ENCODE peak calls at places on chromosomes 11 and 22, in ten cellular contexts. A, B, F, Y, K, N, P, O, Z and M are unnamed samples.
A peak's percentile ranks its signal among the peaks of the same experiment; 100 is the strongest.

GRCh38 chr22:27299181-27300085 is 502.1 kb downstream of the MN1 start:
- DNase-seq in N (no peak), F (no peak), K (no peak), P (no peak), B (no peak), Z (peak; percentile 39), O (no peak), A (no peak), Y (peak; percentile 40), M (no peak)

GRCh38 chr11:128789497-128790080 is 77.5 kb downstream of the KCNJ1 start:
- DNase-seq in B (no peak), K (no peak), P (no peak), Y (peak; percentile 58), O (no peak), N (no peak), Z (no peak), A (no peak), F (peak; percentile 27), M (peak; percentile 49)

GRCh38 chr11:60887531-60887930 is 18.9 kb downstream of the PRPF19 start:
- DNase-seq in O (no peak), K (no peak), P (no peak), B (peak; percentile 69), A (no peak), Z (peak; percentile 52), F (peak; percentile 77), N (peak; percentile 67), Y (peak; percentile 75), M (peak; percentile 73)

GRCh38 chr11:57777969-57778317 is 16.3 kb downstream of the CTNND1 start:
- DNase-seq in Y (peak; percentile 46), A (no peak), N (peak; percentile 50), Z (no peak), K (no peak), P (no peak), F (peak; percentile 60), B (no peak), O (no peak), M (peak; percentile 55)

GRCh38 chr11:1669546-1670218 is 27.3 kb upstream of the KRTAP5-6 start:
- DNase-seq in A (no peak), K (no peak), O (no peak), N (no peak), B (no peak), Y (no peak), Z (no peak), P (no peak), F (no peak), M (peak; percentile 8)

GRCh38 chr11:14183973-14184372 is 175.0 kb downstream of the RRAS2 start:
- DNase-seq in K (no peak), Y (no peak), Z (no peak), A (no peak), F (no peak), B (peak; percentile 18), P (no peak), O (no peak), N (no peak), M (no peak)

GRCh38 chr11:62439785-62440602 is 21.2 kb downstream of the SCGB1A1 start:
- DNase-seq in P (peak; percentile 85), N (no peak), K (peak; percentile 59), O (no peak), F (peak; percentile 38), Y (peak; percentile 71), B (peak; percentile 75), A (no peak), Z (no peak), M (peak; percentile 74)

GRCh38 chr22:46072030-46072881 is 78.1 kb upstream of the PPARA start:
- DNase-seq in Z (no peak), K (peak; percentile 83), F (peak; percentile 54), O (no peak), A (peak; percentile 90), B (peak; percentile 42), Y (peak; percentile 70), N (peak; percentile 89), P (no peak), M (peak; percentile 54)

GRCh38 chr11:133966924-133967598 is 10.3 kb upstream of the IGSF9B start:
- DNase-seq in O (no peak), Y (peak; percentile 14), N (peak; percentile 59), F (no peak), B (no peak), P (no peak), K (peak; percentile 76), A (peak; percentile 89), Z (no peak), M (no peak)

GRCh38 chr11:133966147-133966546 is 9.4 kb upstream of the IGSF9B start:
- DNase-seq in N (no peak), O (no peak), B (no peak), Z (no peak), A (no peak), K (no peak), F (no peak), P (no peak), Y (no peak), M (no peak)

GRCh38 chr11:133969072-133969471 is 12.3 kb upstream of the IGSF9B start:
- DNase-seq in O (no peak), Y (no peak), P (no peak), K (no peak), F (no peak), N (no peak), A (no peak), Z (no peak), B (no peak), M (no peak)

GRCh38 chr11:133968300-133968699 is 11.5 kb upstream of the IGSF9B start:
- DNase-seq in O (no peak), P (no peak), Z (no peak), F (no peak), K (no peak), N (no peak), B (no peak), Y (no peak), A (no peak), M (no peak)

DNA sequence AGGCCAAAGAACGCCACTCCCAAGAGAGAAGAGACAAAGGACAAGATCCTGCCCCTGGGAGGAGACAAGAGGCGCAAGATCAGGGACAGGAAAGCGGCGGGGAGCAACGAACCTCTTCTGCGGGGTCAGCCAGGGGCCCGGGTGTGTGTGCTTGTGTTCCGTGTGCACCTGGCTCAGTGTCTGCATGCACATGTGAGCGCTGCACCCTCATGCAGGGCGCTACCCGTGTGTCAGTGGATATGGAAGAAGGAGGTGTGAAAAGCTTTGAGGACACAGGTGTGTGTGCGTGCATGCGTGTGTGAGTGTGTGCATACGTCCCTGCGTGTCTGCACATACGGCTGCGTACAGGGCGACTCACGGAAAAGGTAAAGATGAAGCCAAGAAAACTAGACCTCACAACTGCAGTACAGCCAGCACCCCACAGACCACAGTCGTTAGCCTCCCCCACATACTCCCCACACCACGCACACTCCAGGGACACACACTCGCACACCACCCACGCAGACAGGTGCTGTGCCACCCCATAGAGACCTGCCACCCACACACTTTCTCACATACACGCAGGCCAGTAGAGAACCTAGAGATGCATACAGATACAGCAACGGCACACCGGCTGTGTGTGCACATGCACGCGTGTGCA is 11.0 kb upstream of the IGSF9B start:
- DNase-seq in A (no peak), Y (no peak), B (no peak), Z (no peak), F (no peak), P (no peak), N (no peak), K (no peak), O (no peak), M (no peak)
- H3K4me3 ChIP-seq in A (no peak overlapping the region), Y (no peak overlapping the region), B (no peak overlapping the region), Z (no peak overlapping the region), F (no peak overlapping the region), P (peak overlapping the region; percentile 6), N (no peak overlapping the region), K (peak overlapping the region; percentile 27), O (no peak overlapping the region), M (no peak overlapping the region)

DNA sequence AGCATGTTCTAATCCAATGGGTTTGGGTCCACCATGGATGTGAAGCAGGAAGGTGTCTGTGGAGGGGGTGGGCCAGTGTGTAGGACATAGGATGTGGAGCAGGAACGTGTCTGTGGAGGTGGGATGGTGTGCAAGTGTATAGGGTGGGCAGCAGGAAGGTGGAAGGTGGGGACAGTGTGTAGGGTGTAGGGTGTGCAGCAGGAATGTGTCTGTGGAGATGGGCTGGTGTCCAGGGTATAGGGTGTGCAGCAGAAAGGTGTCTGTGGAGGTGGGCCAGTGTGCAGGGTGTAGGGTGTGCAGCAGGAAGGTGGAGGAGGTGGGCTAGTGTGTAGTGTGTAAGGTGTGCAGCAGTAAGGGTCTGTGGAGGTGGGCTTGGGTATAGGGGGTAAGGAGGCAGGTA is 1068.0 kb downstream of the NTM start:
- DNase-seq in F (no peak), O (no peak), A (no peak), Y (no peak), K (no peak), Z (no peak), B (no peak), P (no peak), N (no peak), M (no peak)
- TF ChIP-seq CTCF in F (no peak), O (no peak), A (no peak), Y (no peak), K (no peak), Z (no peak), B (no peak), P (no peak), N (no peak), M (no peak)

GRCh38 chr22:36198482-36198881 is 3.1 kb downstream of the APOL4 start:
- DNase-seq in Y (no peak), O (no peak), Z (no peak), K (no peak), P (no peak), A (no peak), N (no peak), F (no peak), B (no peak), M (no peak)

GRCh38 chr22:36197601-36198146 is 3.9 kb downstream of the APOL4 start:
- DNase-seq in A (no peak), Z (no peak), B (no peak), N (no peak), O (no peak), F (no peak), P (no peak), K (no peak), Y (no peak), M (no peak)

GRCh38 chr22:36196254-36197064 is 5.2 kb downstream of the APOL4 start:
- DNase-seq in P (no peak), K (no peak), N (no peak), Z (no peak), O (no peak), A (no peak), B (no peak), F (no peak), Y (no peak), M (no peak)

GRCh38 chr22:36198936-36199616 is 2.5 kb downstream of the APOL4 start:
- DNase-seq in O (no peak), A (no peak), Y (no peak), B (no peak), N (no peak), F (no peak), K (no peak), P (no peak), Z (no peak), M (no peak)

GRCh38 chr22:36197065-36197440 is 4.6 kb downstream of the APOL4 start:
- DNase-seq in P (peak; percentile 74), K (peak; percentile 78), Z (peak; percentile 35), F (peak; percentile 72), N (no peak), A (no peak), Y (peak; percentile 90), B (peak; percentile 57), O (no peak), M (peak; percentile 77)
- H3K4me3 ChIP-seq in P (no peak overlapping the region), K (no peak overlapping the region), Z (no peak overlapping the region), F (no peak overlapping the region), N (no peak overlapping the region), A (no peak overlapping the region), Y (no peak overlapping the region), B (no peak overlapping the region), O (no peak overlapping the region), M (no peak overlapping the region)

DNA sequence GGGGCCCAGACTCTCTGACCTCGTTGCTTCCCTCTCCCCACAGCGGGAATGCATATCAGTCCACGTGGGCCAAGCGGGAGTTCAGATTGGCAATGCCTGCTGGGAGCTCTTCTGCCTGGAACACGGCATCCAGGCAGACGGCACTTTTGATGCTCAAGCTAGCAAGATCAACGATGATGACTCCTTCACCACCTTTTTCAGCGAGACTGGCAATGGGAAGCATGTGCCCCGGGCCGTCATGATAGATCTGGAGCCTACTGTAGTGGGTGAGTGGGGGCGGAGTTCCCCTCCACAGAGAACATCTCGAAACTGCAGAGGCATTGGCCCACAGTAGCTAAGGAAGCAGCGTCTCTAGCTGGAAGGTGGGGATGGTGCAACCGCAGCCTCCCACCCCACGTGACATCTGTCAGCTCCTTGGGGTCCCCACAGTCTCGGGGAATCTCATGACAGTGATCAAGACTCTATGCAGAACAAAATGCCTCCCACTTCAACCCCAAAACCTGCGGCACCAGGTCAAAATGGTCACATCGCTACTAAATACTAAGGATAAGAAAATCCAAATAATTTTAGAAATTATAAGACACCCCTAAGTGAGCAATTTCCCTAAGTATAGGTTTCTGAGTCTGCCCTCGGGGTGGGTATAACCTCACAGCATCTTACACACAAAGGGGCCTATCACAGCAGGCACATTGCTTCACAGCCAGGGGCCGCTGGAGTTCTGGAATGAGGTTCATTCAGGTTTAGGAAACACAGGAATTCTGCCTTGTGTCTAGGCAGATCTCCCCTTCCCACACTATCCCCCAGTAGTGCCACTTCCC is 11.0 kb downstream of the TUBA8 start:
- DNase-seq in F (no peak), P (no peak), Y (no peak), A (no peak), K (no peak), Z (no peak), O (no peak), B (no peak), N (no peak), M (no peak)
- TF ChIP-seq CTCF in F (peak; percentile 2), P (no peak), Y (peak; percentile 3), A (no peak), K (no peak), Z (no peak), O (no peak), B (no peak), N (no peak), M (peak; percentile 7)